ENCODE peak calls at places on chromosome 10, in five cellular contexts. N is left ventricle myocardium inferior, P is psoas muscle, H is ovary, Q is A549. G is an unnamed sample.

GRCh38 chr10:72611783-72612182 is 14.1 kb downstream of the MICU1 start:
- DNase-seq in N (no peak), P (no peak), Q (no peak), H (no peak), G (no peak)

GRCh38 chr10:33341638-33342037 is 7.2 kb upstream of the NRP1 start:
- DNase-seq in N (no peak), Q (no peak), H (no peak), P (no peak), G (no peak)

GRCh38 chr10:3782099-3782455 is 2.9 kb downstream of the KLF6 start:
- DNase-seq in P (no peak), Q (no peak), N (no peak), H (no peak), G (no peak)

GRCh38 chr10:14727389-14727918 is 47.2 kb downstream of the FAM107B start:
- DNase-seq in N (no peak), P (no peak), H (no peak), Q (no peak), G (no peak)

GRCh38 chr10:62153191-62153590 is 115.5 kb downstream of the RTKN2 start:
- DNase-seq in P (no peak), N (no peak), H (no peak), Q (no peak), G (no peak)

GRCh38 chr10:23157239-23157661 is 34.9 kb upstream of the PTF1A start:
- DNase-seq in H (no peak), Q (no peak), P (no peak), N (no peak), G (no peak)

GRCh38 chr10:37960738-37961137 is 15.7 kb downstream of the ZNF25 start:
- DNase-seq in H (no peak), Q (no peak), N (no peak), P (no peak), G (no peak)

GRCh38 chr10:123301077-123301875 is 147.1 kb downstream of the BUB3 start:
- DNase-seq in N (peak), Q (peak), H (no peak), P (peak), G (no peak)

GRCh38 chr10:110387983-110388681 is 83.4 kb upstream of the SMNDC1 start:
- DNase-seq in Q (no peak), H (no peak), N (no peak), P (no peak), G (no peak)

GRCh38 chr10:48456361-48456804 is 148.5 kb downstream of the ARHGAP22 start:
- DNase-seq in H (peak), Q (no peak), N (peak), P (peak), G (no peak)

GRCh38 chr10:120517196-120517595 is 60.2 kb downstream of the PLPP4 start:
- DNase-seq in H (no peak), P (no peak), N (no peak), Q (no peak), G (no peak)

GRCh38 chr10:119542990-119543813 is 683 bp upstream of the RGS10 start:
- DNase-seq in P (peak), H (peak), Q (peak), N (peak), G (no peak)

GRCh38 chr10:7649673-7650330 is 17.0 kb downstream of the ITIH5 start:
- DNase-seq in N (no peak), H (no peak), Q (no peak), P (peak), G (no peak)

GRCh38 chr10:96863922-96864543 is 31.9 kb downstream of the LCOR start:
- DNase-seq in N (no peak), P (no peak), H (no peak), Q (peak), G (no peak)

GRCh38 chr10:59301067-59301674 is 61.2 kb downstream of the FAM13C start:
- DNase-seq in N (no peak), H (no peak), Q (no peak), P (no peak), G (no peak)

GRCh38 chr10:63206997-63207952 is 74.1 kb downstream of the NRBF2 start:
- DNase-seq in N (no peak), Q (no peak), H (no peak), P (no peak), G (no peak)

GRCh38 chr10:123603130-123603529 is 63.0 kb upstream of the GPR26 start:
- DNase-seq in P (no peak), Q (no peak), N (no peak), H (no peak), G (no peak)

GRCh38 chr10:95279042-95279820 is 11.6 kb downstream of the PDLIM1 start:
- DNase-seq in Q (peak), N (no peak), H (no peak), P (no peak), G (no peak)

GRCh38 chr10:86888585-86889381 is 68.6 kb downstream of the MMRN2 start:
- DNase-seq in N (no peak), P (no peak), Q (no peak), H (no peak), G (no peak)

GRCh38 chr10:68938117-68938516 is 17.9 kb upstream of the DDX21 start:
- DNase-seq in H (no peak), P (no peak), N (no peak), Q (no peak), G (no peak)

DNA sequence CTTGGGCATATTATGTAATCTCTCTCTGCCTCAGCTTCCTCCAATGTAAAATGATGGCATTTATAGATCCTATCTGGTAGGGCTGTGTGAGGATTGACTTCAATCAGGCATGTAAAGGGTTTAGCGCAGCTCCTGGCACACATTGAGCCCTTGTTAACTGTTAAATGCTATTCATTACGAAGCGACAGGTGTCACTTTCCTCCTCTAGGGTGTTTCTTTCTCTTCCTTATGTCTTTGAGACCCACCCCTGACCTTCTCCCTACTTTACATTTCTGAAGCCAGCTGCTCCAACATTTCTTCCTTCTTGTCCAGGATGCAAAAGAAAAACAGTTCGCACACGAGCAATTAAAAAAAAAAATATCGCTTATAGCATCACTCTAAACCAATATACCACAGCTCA is 5.7 kb upstream of the R3HCC1L start:
- DNase-seq in P (no peak), N (no peak), Q (no peak), H (no peak), G (no peak)
- H3K27ac ChIP-seq in P (no peak), N (no peak), Q (no peak), H (no peak), G (no peak)

DNA sequence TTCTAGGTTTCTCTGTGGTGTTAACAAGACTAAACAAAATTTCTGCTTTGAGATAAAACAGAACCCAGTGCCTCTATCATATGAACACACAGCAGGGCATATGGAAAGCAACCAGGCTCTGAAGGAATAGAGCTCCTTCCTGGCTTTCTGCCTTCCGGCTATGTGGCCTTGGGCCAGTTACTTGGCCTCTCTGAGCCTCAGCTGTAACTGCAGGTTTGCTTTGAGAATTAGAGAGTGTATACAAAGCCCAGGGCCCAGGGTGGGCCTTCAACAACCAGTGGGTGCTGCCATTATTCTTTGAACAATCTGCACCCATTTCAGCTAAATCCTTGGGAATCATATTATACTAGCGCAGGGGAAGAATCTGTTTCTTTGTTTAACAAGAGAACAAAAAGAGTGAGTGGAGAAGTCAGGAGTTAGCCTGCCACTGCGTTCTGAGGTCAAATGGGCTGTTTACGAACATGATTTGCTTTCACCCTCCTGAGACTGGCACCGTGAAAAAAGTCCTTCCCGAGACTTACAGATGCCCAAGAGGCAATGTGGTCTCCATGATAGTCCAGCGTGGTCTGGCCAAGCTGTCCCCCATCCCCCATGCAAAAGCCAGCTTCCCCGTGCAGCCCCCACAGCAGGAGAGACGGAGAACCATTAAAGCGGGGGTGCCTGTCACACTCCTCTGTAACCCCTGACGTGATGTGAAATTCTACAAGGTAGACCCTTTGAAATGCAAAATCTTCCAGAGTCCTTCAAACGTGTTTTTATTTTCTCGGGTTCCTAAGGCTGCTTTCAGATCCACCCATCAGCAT is 4.9 kb downstream of the FAM53B start:
- DNase-seq in P (no peak), N (no peak), H (no peak), Q (no peak), G (peak)
- H3K4me3 ChIP-seq in P (no peak), N (no peak), H (no peak), Q (no peak), G (no peak)

GRCh38 chr10:46220872-46221538 is 65.8 kb upstream of the ANTXRL start:
- DNase-seq in N (no peak), P (no peak), Q (no peak), H (no peak), G (no peak)
- TF ChIP-seq CTCF in N (peak), P (no peak), Q (peak), H (no peak), G (no peak)

GRCh38 chr10:133258818-133259602 is 17.7 kb downstream of the ADAM8 start:
- DNase-seq in P (peak), H (peak), Q (peak), N (peak), G (peak)
- H3K27ac ChIP-seq in P (peak), H (peak), Q (peak), N (peak), G (peak)